ENCODE peak calls at places on chromosomes 5 and 9, in five cellular contexts. One of them, this sample, is unnamed.

GRCh38 chr5:27208051-27208450 is 169.7 kb upstream of the CDH9 start:
- DNase-seq in lung: no peak
- DNase-seq in fibroblast of the aortic adventitia: no peak
- DNase-seq in cardiac muscle cell: no peak
- DNase-seq in IMR-90: peak; percentile 2
- DNase-seq in this sample: no peak

GRCh38 chr5:111984044-111984443 is 227.1 kb upstream of the NREP start:
- DNase-seq in fibroblast of the aortic adventitia: peak; percentile 94
- DNase-seq in lung: no peak
- DNase-seq in IMR-90: peak; percentile 92
- DNase-seq in cardiac muscle cell: peak; percentile 23
- DNase-seq in this sample: peak; percentile 87

GRCh38 chr5:37064442-37064841 is 184.7 kb downstream of the CPLANE1 start:
- DNase-seq in fibroblast of the aortic adventitia: no peak
- DNase-seq in cardiac muscle cell: no peak
- DNase-seq in lung: no peak
- DNase-seq in IMR-90: no peak
- DNase-seq in this sample: no peak

GRCh38 chr9:108743901-108744371 is 111.8 kb downstream of the ACTL7B start:
- DNase-seq in fibroblast of the aortic adventitia: no peak
- DNase-seq in IMR-90: no peak
- DNase-seq in cardiac muscle cell: peak; percentile 43
- DNase-seq in lung: peak; percentile 22
- DNase-seq in this sample: no peak

GRCh38 chr5:100623719-100624118 is 88.5 kb downstream of the FAM174A start:
- DNase-seq in lung: no peak
- DNase-seq in cardiac muscle cell: no peak
- DNase-seq in IMR-90: peak; percentile 25
- DNase-seq in fibroblast of the aortic adventitia: peak; percentile 66
- DNase-seq in this sample: peak; percentile 50

GRCh38 chr9:130707225-130707976 is 13.8 kb downstream of the EXOSC2 start:
- DNase-seq in cardiac muscle cell: peak; percentile 73
- DNase-seq in lung: peak; percentile 53
- DNase-seq in IMR-90: peak; percentile 68
- DNase-seq in fibroblast of the aortic adventitia: peak; percentile 83
- DNase-seq in this sample: peak; percentile 79

GRCh38 chr5:176955895-176956294 is 50.7 kb downstream of the UIMC1 start:
- DNase-seq in cardiac muscle cell: no peak
- DNase-seq in lung: no peak
- DNase-seq in IMR-90: peak; percentile 23
- DNase-seq in fibroblast of the aortic adventitia: peak; percentile 72
- DNase-seq in this sample: no peak

GRCh38 chr5:114467729-114468128 is 105.9 kb downstream of the KCNN2 start:
- DNase-seq in cardiac muscle cell: no peak
- DNase-seq in IMR-90: peak; percentile 17
- DNase-seq in fibroblast of the aortic adventitia: no peak
- DNase-seq in lung: no peak
- DNase-seq in this sample: peak; percentile 55

GRCh38 chr5:57348376-57348775 is 134.2 kb downstream of the ACTBL2 start:
- DNase-seq in fibroblast of the aortic adventitia: peak; percentile 80
- DNase-seq in cardiac muscle cell: no peak
- DNase-seq in IMR-90: no peak
- DNase-seq in lung: no peak
- DNase-seq in this sample: no peak

GRCh38 chr5:84382363-84383295 is 2.1 kb downstream of the EDIL3 start:
- DNase-seq in fibroblast of the aortic adventitia: peak; percentile 64
- DNase-seq in cardiac muscle cell: peak; percentile 72
- DNase-seq in IMR-90: peak; percentile 53
- DNase-seq in lung: no peak
- DNase-seq in this sample: no peak

GRCh38 chr9:122498883-122499288 is 11.7 kb upstream of the OR1J2 start:
- DNase-seq in IMR-90: peak; percentile 43
- DNase-seq in lung: no peak
- DNase-seq in cardiac muscle cell: no peak
- DNase-seq in fibroblast of the aortic adventitia: peak; percentile 58
- DNase-seq in this sample: peak; percentile 60

GRCh38 chr9:123642291-123643278 is 286.6 kb downstream of the CRB2 start:
- DNase-seq in IMR-90: peak; percentile 18
- DNase-seq in cardiac muscle cell: peak; percentile 88
- DNase-seq in fibroblast of the aortic adventitia: peak; percentile 23
- DNase-seq in lung: peak; percentile 83
- DNase-seq in this sample: peak; percentile 12

GRCh38 chr5:178589180-178590140 is 733 bp downstream of the COL23A1 start:
- DNase-seq in cardiac muscle cell: peak; percentile 84
- DNase-seq in fibroblast of the aortic adventitia: no peak
- DNase-seq in IMR-90: peak; percentile 11
- DNase-seq in lung: no peak
- DNase-seq in this sample: peak; percentile 23

GRCh38 chr5:110086658-110087388 is 397.1 kb downstream of the MAN2A1 start:
- DNase-seq in lung: no peak
- DNase-seq in cardiac muscle cell: no peak
- DNase-seq in IMR-90: peak; percentile 29
- DNase-seq in fibroblast of the aortic adventitia: peak; percentile 20
- DNase-seq in this sample: peak; percentile 90

GRCh38 chr5:168291961-168292782 is 727 bp downstream of the WWC1 start:
- DNase-seq in fibroblast of the aortic adventitia: no peak
- DNase-seq in IMR-90: peak; percentile 43
- DNase-seq in lung: no peak
- DNase-seq in cardiac muscle cell: no peak
- DNase-seq in this sample: no peak

GRCh38 chr5:115524199-115524598 is 20.4 kb downstream of the FEM1C start:
- DNase-seq in IMR-90: no peak
- DNase-seq in lung: no peak
- DNase-seq in cardiac muscle cell: no peak
- DNase-seq in fibroblast of the aortic adventitia: no peak
- DNase-seq in this sample: no peak

GRCh38 chr5:115520191-115520590 is 24.4 kb downstream of the FEM1C start:
- DNase-seq in fibroblast of the aortic adventitia: no peak
- DNase-seq in IMR-90: no peak
- DNase-seq in cardiac muscle cell: no peak
- DNase-seq in lung: no peak
- DNase-seq in this sample: no peak

GRCh38 chr5:115526604-115527003 is 18.0 kb downstream of the FEM1C start:
- DNase-seq in lung: no peak
- DNase-seq in fibroblast of the aortic adventitia: no peak
- DNase-seq in cardiac muscle cell: no peak
- DNase-seq in IMR-90: no peak
- DNase-seq in this sample: no peak

GRCh38 chr5:115522832-115523365 is 21.7 kb downstream of the FEM1C start:
- DNase-seq in IMR-90: no peak
- DNase-seq in cardiac muscle cell: no peak
- DNase-seq in lung: no peak
- DNase-seq in fibroblast of the aortic adventitia: no peak
- DNase-seq in this sample: no peak
- TF ChIP-seq CTCF in IMR-90: no peak
- TF ChIP-seq CTCF in cardiac muscle cell: no peak
- TF ChIP-seq CTCF in lung: no peak
- TF ChIP-seq CTCF in fibroblast of the aortic adventitia: no peak
- TF ChIP-seq CTCF in this sample: no peak

GRCh38 chr5:96884995-96885394 is 8.7 kb downstream of the ERAP2 start:
- DNase-seq in fibroblast of the aortic adventitia: no peak
- DNase-seq in cardiac muscle cell: no peak
- DNase-seq in IMR-90: no peak
- DNase-seq in lung: no peak
- DNase-seq in this sample: no peak
- H3K4me3 ChIP-seq in fibroblast of the aortic adventitia: no peak overlapping the region
- H3K4me3 ChIP-seq in cardiac muscle cell: no peak overlapping the region
- H3K4me3 ChIP-seq in IMR-90: no peak overlapping the region
- H3K4me3 ChIP-seq in lung: no peak overlapping the region
- H3K4me3 ChIP-seq in this sample: no peak overlapping the region

GRCh38 chr9:93119953-93120845 is 13.9 kb downstream of the NINJ1 start:
- DNase-seq in cardiac muscle cell: no peak
- DNase-seq in lung: peak; percentile 94
- DNase-seq in IMR-90: peak; percentile 94
- DNase-seq in fibroblast of the aortic adventitia: peak; percentile 94
- DNase-seq in this sample: peak; percentile 98
- TF ChIP-seq CTCF in cardiac muscle cell: peak; percentile 53
- TF ChIP-seq CTCF in lung: peak; percentile 6
- TF ChIP-seq CTCF in IMR-90: peak; percentile 50
- TF ChIP-seq CTCF in fibroblast of the aortic adventitia: peak; percentile 71
- TF ChIP-seq CTCF in this sample: peak; percentile 63

GRCh38 chr5:139130217-139130616 is 68.0 kb downstream of the SIL1 start:
- DNase-seq in IMR-90: no peak
- DNase-seq in cardiac muscle cell: no peak
- DNase-seq in lung: no peak
- DNase-seq in fibroblast of the aortic adventitia: no peak
- DNase-seq in this sample: no peak

GRCh38 chr5:139132515-139132914 is 65.7 kb downstream of the SIL1 start:
- DNase-seq in IMR-90: no peak
- DNase-seq in lung: no peak
- DNase-seq in fibroblast of the aortic adventitia: no peak
- DNase-seq in cardiac muscle cell: no peak
- DNase-seq in this sample: no peak

GRCh38 chr5:139133237-139133636 is 64.9 kb downstream of the SIL1 start:
- DNase-seq in fibroblast of the aortic adventitia: no peak
- DNase-seq in IMR-90: no peak
- DNase-seq in cardiac muscle cell: no peak
- DNase-seq in lung: no peak
- DNase-seq in this sample: no peak

GRCh38 chr5:139131062-139131856 is 66.9 kb downstream of the SIL1 start:
- DNase-seq in IMR-90: peak; percentile 39
- DNase-seq in fibroblast of the aortic adventitia: peak; percentile 54
- DNase-seq in cardiac muscle cell: peak; percentile 63
- DNase-seq in lung: peak; percentile 36
- DNase-seq in this sample: peak; percentile 22

DNA sequence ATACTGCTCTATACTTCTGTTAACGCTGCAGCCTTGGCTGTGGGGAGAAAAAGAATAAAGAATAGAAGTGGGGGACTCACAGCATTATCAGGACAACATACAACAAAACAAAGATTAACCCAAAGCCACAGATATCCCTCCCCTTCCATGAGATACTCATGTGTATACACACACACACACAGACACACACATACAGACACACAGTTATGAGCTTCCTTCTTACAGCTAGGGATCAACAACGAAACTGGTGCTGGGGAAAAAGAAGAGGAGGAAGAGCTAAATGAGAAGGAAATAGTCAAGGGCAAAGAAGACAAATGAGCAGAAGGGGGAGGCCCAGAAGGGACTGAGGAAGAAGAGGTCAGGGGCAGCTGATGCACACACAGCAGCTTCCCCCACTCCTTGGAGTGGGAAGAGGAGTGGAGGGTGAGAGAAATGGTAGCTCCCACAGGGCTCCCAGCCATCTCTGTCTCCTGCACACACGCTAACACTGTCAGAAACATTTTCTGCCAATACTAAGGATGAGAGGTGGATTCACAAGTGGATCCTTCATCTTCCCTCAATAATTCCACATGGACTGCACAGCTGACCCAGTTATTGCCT is 66.2 kb downstream of the SIL1 start:
- DNase-seq in fibroblast of the aortic adventitia: no peak
- DNase-seq in cardiac muscle cell: no peak
- DNase-seq in IMR-90: peak; percentile 16
- DNase-seq in lung: no peak
- DNase-seq in this sample: no peak
- H3K4me3 ChIP-seq in fibroblast of the aortic adventitia: no peak overlapping the region
- H3K4me3 ChIP-seq in cardiac muscle cell: no peak overlapping the region
- H3K4me3 ChIP-seq in IMR-90: no peak overlapping the region
- H3K4me3 ChIP-seq in lung: no peak overlapping the region
- H3K4me3 ChIP-seq in this sample: no peak overlapping the region

GRCh38 chr9:132031869-132032583 is 47.6 kb downstream of the MED27 start:
- DNase-seq in IMR-90: no peak
- DNase-seq in cardiac muscle cell: no peak
- DNase-seq in fibroblast of the aortic adventitia: no peak
- DNase-seq in lung: no peak
- DNase-seq in this sample: no peak
- TF ChIP-seq CTCF in IMR-90: no peak
- TF ChIP-seq CTCF in cardiac muscle cell: no peak
- TF ChIP-seq CTCF in fibroblast of the aortic adventitia: no peak
- TF ChIP-seq CTCF in lung: no peak
- TF ChIP-seq CTCF in this sample: no peak

DNA sequence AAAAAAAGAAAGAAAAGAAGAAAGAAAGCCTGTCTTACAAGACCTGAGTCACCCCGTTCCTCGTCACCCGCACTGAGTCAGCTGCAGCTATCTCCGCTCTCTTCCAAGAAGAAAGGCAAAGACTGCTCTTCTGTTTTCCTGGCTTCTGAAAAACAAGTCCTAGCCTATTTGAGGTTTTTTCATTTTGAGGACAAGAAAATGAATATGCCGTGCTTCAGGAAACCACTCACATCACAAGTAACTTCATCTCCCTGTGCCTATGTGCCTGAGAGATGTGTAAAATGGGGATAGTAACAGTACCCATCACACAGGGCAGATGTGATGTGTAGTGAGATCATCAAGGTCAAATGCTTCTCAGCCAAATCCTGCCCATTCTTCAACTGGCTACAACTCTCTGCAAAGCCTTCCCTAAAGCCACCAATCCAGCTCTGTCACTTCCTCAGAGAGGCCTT is 78.4 kb downstream of the GLDC start:
- DNase-seq in IMR-90: peak; percentile 97
- DNase-seq in cardiac muscle cell: no peak
- DNase-seq in lung: no peak
- DNase-seq in fibroblast of the aortic adventitia: peak; percentile 95
- DNase-seq in this sample: peak; percentile 90
- H3K4me3 ChIP-seq in IMR-90: peak overlapping the region; percentile 38
- H3K4me3 ChIP-seq in cardiac muscle cell: no peak overlapping the region
- H3K4me3 ChIP-seq in lung: no peak overlapping the region
- H3K4me3 ChIP-seq in fibroblast of the aortic adventitia: peak overlapping the region; percentile 55
- H3K4me3 ChIP-seq in this sample: no peak overlapping the region

DNA sequence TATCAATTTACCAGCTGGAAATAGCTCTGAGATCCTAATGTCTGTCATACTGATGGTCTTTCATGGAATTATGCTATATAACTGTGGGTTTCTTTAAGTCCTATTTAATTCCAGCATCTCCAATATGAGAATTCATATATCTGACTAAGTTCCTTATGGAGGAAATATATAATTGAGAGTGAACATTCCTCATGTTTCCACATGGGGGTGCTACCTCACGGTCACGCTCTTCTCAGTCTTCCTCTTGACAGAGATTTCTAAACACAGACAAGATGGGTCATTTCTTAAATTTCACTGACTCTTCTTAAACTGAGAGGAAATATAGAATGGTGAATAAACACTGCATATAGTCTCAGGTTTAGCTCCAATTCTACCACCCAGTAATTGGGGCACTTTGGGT is 212.1 kb downstream of the SLF1 start:
- DNase-seq in lung: no peak
- DNase-seq in IMR-90: no peak
- DNase-seq in cardiac muscle cell: peak; percentile 6
- DNase-seq in fibroblast of the aortic adventitia: peak; percentile 14
- DNase-seq in this sample: peak; percentile 4
- TF ChIP-seq CTCF in lung: no peak
- TF ChIP-seq CTCF in IMR-90: peak; percentile 11
- TF ChIP-seq CTCF in cardiac muscle cell: peak; percentile 29
- TF ChIP-seq CTCF in fibroblast of the aortic adventitia: peak; percentile 29
- TF ChIP-seq CTCF in this sample: peak; percentile 47

GRCh38 chr5:172920995-172921394 is 38.2 kb upstream of the RPL26L1 start:
- DNase-seq in IMR-90: no peak
- DNase-seq in lung: no peak
- DNase-seq in fibroblast of the aortic adventitia: no peak
- DNase-seq in cardiac muscle cell: no peak
- DNase-seq in this sample: no peak
- H3K4me3 ChIP-seq in IMR-90: no peak overlapping the region
- H3K4me3 ChIP-seq in lung: no peak overlapping the region
- H3K4me3 ChIP-seq in fibroblast of the aortic adventitia: no peak overlapping the region
- H3K4me3 ChIP-seq in cardiac muscle cell: no peak overlapping the region
- H3K4me3 ChIP-seq in this sample: no peak overlapping the region